ENCODE peak calls at places on chromosomes 4 and X, in ten cellular contexts. One of them, this sample, is unnamed. For H3K9me3, the result is how much of the 10 kb centered on the place peaks cover.

GRCh38 chrX:123088331-123088730 is 95.7 kb upstream of the GRIA3 start:
- DNase-seq in lower lobe of right lung: no peak
- DNase-seq in astrocyte: no peak
- DNase-seq in adrenal gland: no peak
- DNase-seq in cardiac muscle cell: no peak
- DNase-seq in heart right ventricle: no peak
- DNase-seq in body of pancreas: no peak
- DNase-seq in heart left ventricle: no peak
- DNase-seq in esophagus muscularis mucosa: no peak
- DNase-seq in fibroblast of lung: no peak
- DNase-seq in this sample: no peak

GRCh38 chr4:80566203-80566872 is 230.8 kb downstream of the CFAP299 start:
- DNase-seq in lower lobe of right lung: no peak
- DNase-seq in astrocyte: no peak
- DNase-seq in adrenal gland: no peak
- DNase-seq in cardiac muscle cell: no peak
- DNase-seq in heart right ventricle: no peak
- DNase-seq in body of pancreas: no peak
- DNase-seq in heart left ventricle: no peak
- DNase-seq in esophagus muscularis mucosa: no peak
- DNase-seq in fibroblast of lung: no peak
- DNase-seq in this sample: no peak

GRCh38 chr4:15653430-15653829 is 1.7 kb downstream of the FBXL5 start:
- DNase-seq in lower lobe of right lung: no peak
- DNase-seq in astrocyte: no peak
- DNase-seq in adrenal gland: no peak
- DNase-seq in cardiac muscle cell: no peak
- DNase-seq in heart right ventricle: no peak
- DNase-seq in body of pancreas: no peak
- DNase-seq in heart left ventricle: no peak
- DNase-seq in esophagus muscularis mucosa: no peak
- DNase-seq in fibroblast of lung: no peak
- DNase-seq in this sample: no peak

GRCh38 chrX:133045986-133046385 is 50.9 kb downstream of the USP26 start:
- DNase-seq in lower lobe of right lung: no peak
- DNase-seq in astrocyte: peak
- DNase-seq in adrenal gland: no peak
- DNase-seq in cardiac muscle cell: no peak
- DNase-seq in heart right ventricle: no peak
- DNase-seq in body of pancreas: peak
- DNase-seq in heart left ventricle: no peak
- DNase-seq in esophagus muscularis mucosa: no peak
- DNase-seq in fibroblast of lung: peak
- DNase-seq in this sample: no peak

GRCh38 chr4:3657917-3658913 is 108.0 kb upstream of the ADRA2C start:
- DNase-seq in lower lobe of right lung: no peak
- DNase-seq in astrocyte: peak
- DNase-seq in adrenal gland: peak
- DNase-seq in cardiac muscle cell: peak
- DNase-seq in heart right ventricle: peak
- DNase-seq in body of pancreas: peak
- DNase-seq in heart left ventricle: no peak
- DNase-seq in esophagus muscularis mucosa: no peak
- DNase-seq in fibroblast of lung: peak
- DNase-seq in this sample: no peak

GRCh38 chr4:8185280-8185679 is 13.8 kb upstream of the SH3TC1 start:
- DNase-seq in lower lobe of right lung: no peak
- DNase-seq in astrocyte: peak
- DNase-seq in adrenal gland: no peak
- DNase-seq in cardiac muscle cell: peak
- DNase-seq in heart right ventricle: no peak
- DNase-seq in body of pancreas: no peak
- DNase-seq in heart left ventricle: no peak
- DNase-seq in esophagus muscularis mucosa: no peak
- DNase-seq in fibroblast of lung: peak
- DNase-seq in this sample: no peak

GRCh38 chrX:41435708-41436107 is 11.4 kb upstream of the NYX start:
- DNase-seq in lower lobe of right lung: no peak
- DNase-seq in astrocyte: no peak
- DNase-seq in adrenal gland: no peak
- DNase-seq in cardiac muscle cell: no peak
- DNase-seq in heart right ventricle: no peak
- DNase-seq in body of pancreas: peak
- DNase-seq in heart left ventricle: no peak
- DNase-seq in esophagus muscularis mucosa: no peak
- DNase-seq in fibroblast of lung: no peak
- DNase-seq in this sample: no peak

GRCh38 chr4:169151671-169152070 is 119.1 kb downstream of the SH3RF1 start:
- DNase-seq in lower lobe of right lung: no peak
- DNase-seq in astrocyte: peak
- DNase-seq in adrenal gland: no peak
- DNase-seq in cardiac muscle cell: peak
- DNase-seq in heart right ventricle: no peak
- DNase-seq in body of pancreas: no peak
- DNase-seq in heart left ventricle: no peak
- DNase-seq in esophagus muscularis mucosa: no peak
- DNase-seq in fibroblast of lung: peak
- DNase-seq in this sample: no peak

GRCh38 chrX:38214551-38214950 is 6.1 kb downstream of the SRPX start:
- DNase-seq in lower lobe of right lung: no peak
- DNase-seq in astrocyte: peak
- DNase-seq in adrenal gland: no peak
- DNase-seq in cardiac muscle cell: no peak
- DNase-seq in heart right ventricle: no peak
- DNase-seq in body of pancreas: no peak
- DNase-seq in heart left ventricle: no peak
- DNase-seq in esophagus muscularis mucosa: no peak
- DNase-seq in fibroblast of lung: peak
- DNase-seq in this sample: no peak

GRCh38 chrX:97398030-97398551 is 514.4 kb downstream of the RPA4 start:
- DNase-seq in lower lobe of right lung: no peak
- DNase-seq in astrocyte: peak
- DNase-seq in adrenal gland: no peak
- DNase-seq in cardiac muscle cell: peak
- DNase-seq in heart right ventricle: no peak
- DNase-seq in body of pancreas: no peak
- DNase-seq in heart left ventricle: no peak
- DNase-seq in esophagus muscularis mucosa: no peak
- DNase-seq in fibroblast of lung: peak
- DNase-seq in this sample: no peak

GRCh38 chr4:48798117-48798516 is 18.0 kb upstream of the FRYL start:
- DNase-seq in lower lobe of right lung: no peak
- DNase-seq in astrocyte: no peak
- DNase-seq in adrenal gland: no peak
- DNase-seq in cardiac muscle cell: no peak
- DNase-seq in heart right ventricle: no peak
- DNase-seq in body of pancreas: no peak
- DNase-seq in heart left ventricle: no peak
- DNase-seq in esophagus muscularis mucosa: no peak
- DNase-seq in fibroblast of lung: no peak
- DNase-seq in this sample: no peak

GRCh38 chr4:181536196-181536746 is 706.9 kb upstream of the TENM3 start:
- DNase-seq in lower lobe of right lung: no peak
- DNase-seq in astrocyte: no peak
- DNase-seq in adrenal gland: no peak
- DNase-seq in cardiac muscle cell: no peak
- DNase-seq in heart right ventricle: no peak
- DNase-seq in body of pancreas: no peak
- DNase-seq in heart left ventricle: no peak
- DNase-seq in esophagus muscularis mucosa: no peak
- DNase-seq in fibroblast of lung: no peak
- DNase-seq in this sample: no peak

GRCh38 chr4:40990202-40990898 is 224.0 kb downstream of the APBB2 start:
- DNase-seq in lower lobe of right lung: no peak
- DNase-seq in astrocyte: peak
- DNase-seq in adrenal gland: no peak
- DNase-seq in cardiac muscle cell: peak
- DNase-seq in heart right ventricle: no peak
- DNase-seq in body of pancreas: no peak
- DNase-seq in heart left ventricle: no peak
- DNase-seq in esophagus muscularis mucosa: no peak
- DNase-seq in fibroblast of lung: peak
- DNase-seq in this sample: no peak

DNA sequence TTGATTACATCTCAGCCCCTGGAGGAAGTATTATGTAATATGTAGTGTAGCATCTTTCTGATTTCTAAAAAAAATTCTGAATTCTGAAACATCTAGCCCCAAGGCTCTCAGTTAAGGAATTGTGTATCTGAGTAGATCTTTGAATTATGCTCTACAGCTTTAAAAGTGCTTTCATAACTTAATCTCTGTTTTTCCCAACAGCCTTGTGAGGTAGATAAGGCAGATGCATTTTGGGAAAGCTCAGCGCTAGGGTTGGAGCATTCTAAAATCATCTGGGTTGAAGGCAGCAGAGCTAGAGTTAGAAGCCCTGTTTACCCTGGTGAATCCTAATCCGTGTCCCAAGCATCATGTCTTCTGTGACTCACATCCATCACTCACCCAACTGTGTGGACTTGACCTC is 49.8 kb downstream of the FNIP2 start:
- DNase-seq in lower lobe of right lung: no peak
- DNase-seq in astrocyte: no peak
- DNase-seq in adrenal gland: no peak
- DNase-seq in cardiac muscle cell: no peak
- DNase-seq in heart right ventricle: no peak
- DNase-seq in body of pancreas: no peak
- DNase-seq in heart left ventricle: no peak
- DNase-seq in esophagus muscularis mucosa: no peak
- DNase-seq in fibroblast of lung: no peak
- DNase-seq in this sample: no peak
- H3K4me3 ChIP-seq in lower lobe of right lung: no peak
- H3K4me3 ChIP-seq in astrocyte: no peak
- H3K4me3 ChIP-seq in adrenal gland: no peak
- H3K4me3 ChIP-seq in cardiac muscle cell: no peak
- H3K4me3 ChIP-seq in heart right ventricle: no peak
- H3K4me3 ChIP-seq in body of pancreas: no peak
- H3K4me3 ChIP-seq in heart left ventricle: no peak
- H3K4me3 ChIP-seq in esophagus muscularis mucosa: no peak
- H3K4me3 ChIP-seq in fibroblast of lung: no peak
- H3K4me3 ChIP-seq in this sample: no peak

GRCh38 chr4:14254252-14254651 is 626.7 kb upstream of the BOD1L1 start:
- DNase-seq in lower lobe of right lung: peak
- DNase-seq in astrocyte: peak
- DNase-seq in adrenal gland: peak
- DNase-seq in cardiac muscle cell: peak
- DNase-seq in heart right ventricle: peak
- DNase-seq in body of pancreas: peak
- DNase-seq in heart left ventricle: peak
- DNase-seq in esophagus muscularis mucosa: no peak
- DNase-seq in fibroblast of lung: peak
- DNase-seq in this sample: no peak
- H3K9me3 ChIP-seq in lower lobe of right lung: under half
- H3K9me3 ChIP-seq in astrocyte: under half
- H3K9me3 ChIP-seq in adrenal gland: under half
- H3K9me3 ChIP-seq in cardiac muscle cell: under half
- H3K9me3 ChIP-seq in heart right ventricle: under half
- H3K9me3 ChIP-seq in body of pancreas: under half
- H3K9me3 ChIP-seq in heart left ventricle: under half
- H3K9me3 ChIP-seq in esophagus muscularis mucosa: under half
- H3K9me3 ChIP-seq in fibroblast of lung: under half
- H3K9me3 ChIP-seq in this sample: under half

GRCh38 chr4:120801171-120801758 is 121.3 kb downstream of the PRDM5 start:
- DNase-seq in lower lobe of right lung: no peak
- DNase-seq in astrocyte: peak
- DNase-seq in adrenal gland: peak
- DNase-seq in cardiac muscle cell: peak
- DNase-seq in heart right ventricle: peak
- DNase-seq in body of pancreas: no peak
- DNase-seq in heart left ventricle: no peak
- DNase-seq in esophagus muscularis mucosa: no peak
- DNase-seq in fibroblast of lung: peak
- DNase-seq in this sample: peak
- H3K4me3 ChIP-seq in lower lobe of right lung: no peak
- H3K4me3 ChIP-seq in astrocyte: no peak
- H3K4me3 ChIP-seq in adrenal gland: no peak
- H3K4me3 ChIP-seq in cardiac muscle cell: no peak
- H3K4me3 ChIP-seq in heart right ventricle: no peak
- H3K4me3 ChIP-seq in body of pancreas: no peak
- H3K4me3 ChIP-seq in heart left ventricle: no peak
- H3K4me3 ChIP-seq in esophagus muscularis mucosa: no peak
- H3K4me3 ChIP-seq in fibroblast of lung: no peak
- H3K4me3 ChIP-seq in this sample: no peak

DNA sequence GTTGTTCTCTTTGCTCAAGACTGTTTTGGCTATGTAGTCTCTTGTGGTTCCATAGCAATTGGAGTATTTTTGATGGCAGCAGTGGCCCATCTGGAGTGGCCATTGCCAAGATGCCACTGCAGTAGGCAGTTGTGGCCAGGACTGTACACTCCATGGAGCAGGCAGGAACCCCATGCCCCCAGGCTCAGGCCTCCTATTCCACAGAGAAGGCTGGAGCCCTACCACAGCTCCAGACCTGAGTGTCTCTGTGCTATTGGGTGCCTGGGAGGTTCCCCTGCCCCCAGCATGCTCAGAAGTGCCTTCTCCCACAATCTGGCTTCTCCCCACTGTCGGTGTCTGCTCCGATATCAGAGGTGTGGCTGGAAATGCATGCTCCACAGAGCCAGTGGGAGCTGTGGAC is 46.9 kb upstream of the UBE2NL start:
- DNase-seq in lower lobe of right lung: no peak
- DNase-seq in astrocyte: no peak
- DNase-seq in adrenal gland: no peak
- DNase-seq in cardiac muscle cell: no peak
- DNase-seq in heart right ventricle: no peak
- DNase-seq in body of pancreas: no peak
- DNase-seq in heart left ventricle: peak
- DNase-seq in esophagus muscularis mucosa: no peak
- DNase-seq in fibroblast of lung: no peak
- DNase-seq in this sample: no peak
- H3K9me3 ChIP-seq in lower lobe of right lung: under half
- H3K9me3 ChIP-seq in astrocyte: under half
- H3K9me3 ChIP-seq in adrenal gland: under half
- H3K9me3 ChIP-seq in cardiac muscle cell: under half
- H3K9me3 ChIP-seq in heart right ventricle: under half
- H3K9me3 ChIP-seq in body of pancreas: under half
- H3K9me3 ChIP-seq in heart left ventricle: under half
- H3K9me3 ChIP-seq in esophagus muscularis mucosa: under half
- H3K9me3 ChIP-seq in fibroblast of lung: under half
- H3K9me3 ChIP-seq in this sample: under half

DNA sequence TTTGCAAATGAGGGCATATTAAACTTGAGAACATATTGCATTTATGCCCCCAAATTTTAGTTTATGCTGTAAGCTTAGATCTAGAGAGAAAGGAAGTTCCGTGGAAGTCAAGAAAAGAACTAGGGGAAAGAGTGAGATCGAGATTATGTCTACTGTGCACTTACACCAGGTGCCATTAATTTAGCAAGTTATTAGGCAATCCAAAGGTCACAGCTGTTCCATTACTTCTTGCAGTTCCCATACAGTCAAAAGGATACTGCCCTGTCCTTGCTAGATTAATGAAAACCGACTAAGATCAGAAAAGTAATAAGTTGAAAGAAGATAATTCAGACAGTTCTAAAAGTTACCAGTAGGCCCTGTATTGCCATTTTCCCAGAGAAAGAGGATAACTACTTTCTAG is 49.3 kb upstream of the SLC7A11 start:
- DNase-seq in lower lobe of right lung: no peak
- DNase-seq in astrocyte: no peak
- DNase-seq in adrenal gland: no peak
- DNase-seq in cardiac muscle cell: no peak
- DNase-seq in heart right ventricle: no peak
- DNase-seq in body of pancreas: no peak
- DNase-seq in heart left ventricle: no peak
- DNase-seq in esophagus muscularis mucosa: no peak
- DNase-seq in fibroblast of lung: no peak
- DNase-seq in this sample: no peak
- H3K4me3 ChIP-seq in lower lobe of right lung: no peak
- H3K4me3 ChIP-seq in astrocyte: no peak
- H3K4me3 ChIP-seq in adrenal gland: no peak
- H3K4me3 ChIP-seq in cardiac muscle cell: no peak
- H3K4me3 ChIP-seq in heart right ventricle: no peak
- H3K4me3 ChIP-seq in body of pancreas: no peak
- H3K4me3 ChIP-seq in heart left ventricle: no peak
- H3K4me3 ChIP-seq in esophagus muscularis mucosa: no peak
- H3K4me3 ChIP-seq in fibroblast of lung: no peak
- H3K4me3 ChIP-seq in this sample: no peak

GRCh38 chrX:24525455-24525854 is 60.4 kb downstream of the PDK3 start:
- DNase-seq in lower lobe of right lung: no peak
- DNase-seq in astrocyte: no peak
- DNase-seq in adrenal gland: no peak
- DNase-seq in cardiac muscle cell: no peak
- DNase-seq in heart right ventricle: no peak
- DNase-seq in body of pancreas: no peak
- DNase-seq in heart left ventricle: no peak
- DNase-seq in esophagus muscularis mucosa: no peak
- DNase-seq in fibroblast of lung: no peak
- DNase-seq in this sample: no peak
- H3K9me3 ChIP-seq in lower lobe of right lung: under half
- H3K9me3 ChIP-seq in astrocyte: under half
- H3K9me3 ChIP-seq in adrenal gland: under half
- H3K9me3 ChIP-seq in cardiac muscle cell: under half
- H3K9me3 ChIP-seq in heart right ventricle: under half
- H3K9me3 ChIP-seq in body of pancreas: under half
- H3K9me3 ChIP-seq in heart left ventricle: under half
- H3K9me3 ChIP-seq in esophagus muscularis mucosa: under half
- H3K9me3 ChIP-seq in fibroblast of lung: under half
- H3K9me3 ChIP-seq in this sample: under half

This sample was measured in right atrium auricular region.